ENCODE peak calls at places on chromosome 9, in four cellular contexts. K is upper lobe of right lung, F is SK-N-SH, P is heart left ventricle. B is an unnamed sample.
A peak's percentile ranks its signal among the peaks of the same experiment; 100 is the strongest.

GRCh38 chr9:132048191-132048590 is 31.5 kb downstream of the MED27 start:
- DNase-seq in K (no peak), F (no peak), P (no peak), B (no peak)

GRCh38 chr9:136292591-136293448 is 11.1 kb downstream of the CCDC187 start:
- DNase-seq in K (no peak), F (peak; percentile 67), P (no peak), B (no peak)

GRCh38 chr9:85224729-85225128 is 517.0 kb downstream of the AGTPBP1 start:
- DNase-seq in K (no peak), F (no peak), P (no peak), B (no peak)

GRCh38 chr9:127405344-127406125 is 8.6 kb downstream of the SLC2A8 start:
- DNase-seq in K (no peak), F (no peak), P (no peak), B (no peak)

GRCh38 chr9:116599342-116599884 is 87.7 kb upstream of the TRIM32 start:
- DNase-seq in K (no peak), F (peak; percentile 33), P (no peak), B (no peak)

GRCh38 chr9:35727676-35728040 is 4.3 kb downstream of the TLN1 start:
- DNase-seq in K (no peak), F (no peak), P (no peak), B (no peak)

GRCh38 chr9:33714989-33715388 is 80.4 kb upstream of the PRSS3 start:
- DNase-seq in K (no peak), F (no peak), P (no peak), B (no peak)

GRCh38 chr9:87682085-87682484 is 43.8 kb upstream of the CTSL start:
- DNase-seq in K (no peak), F (no peak), P (no peak), B (no peak)

GRCh38 chr9:18362901-18363685 is 110.9 kb upstream of the ADAMTSL1 start:
- DNase-seq in K (no peak), F (no peak), P (peak; percentile 35), B (peak; percentile 24)

GRCh38 chr9:20477940-20478620 is 144.2 kb downstream of the MLLT3 start:
- DNase-seq in K (no peak), F (no peak), P (no peak), B (no peak)

GRCh38 chr9:126521551-126521950 is 92.2 kb upstream of the LMX1B start:
- DNase-seq in K (no peak), F (no peak), P (no peak), B (no peak)

GRCh38 chr9:128593039-128593438 is 40.7 kb downstream of the SPTAN1 start:
- DNase-seq in K (no peak), F (no peak), P (no peak), B (no peak)

GRCh38 chr9:100492952-100493351 is 20.0 kb downstream of the TMEFF1 start:
- DNase-seq in K (no peak), F (no peak), P (no peak), B (no peak)

GRCh38 chr9:71929223-71929622 is 17.8 kb downstream of the C9orf85 start:
- DNase-seq in K (no peak), F (no peak), P (no peak), B (no peak)

GRCh38 chr9:19481471-19481870 is 72.7 kb downstream of the ACER2 start:
- DNase-seq in K (no peak), F (no peak), P (no peak), B (no peak)

GRCh38 chr9:93288891-93289883 is 105.2 kb downstream of the WNK2 start:
- DNase-seq in K (peak; percentile 61), F (peak; percentile 27), P (no peak), B (no peak)

GRCh38 chr9:116190997-116191396 is 37.4 kb downstream of the PAPPA start:
- DNase-seq in K (no peak), F (no peak), P (no peak), B (no peak)

GRCh38 chr9:71487046-71487445 is 281.3 kb downstream of the CEMIP2 start:
- DNase-seq in K (no peak), F (no peak), P (no peak), B (no peak)

GRCh38 chr9:98998441-98999151 is 54.9 kb downstream of the COL15A1 start:
- DNase-seq in K (peak; percentile 88), F (peak; percentile 87), P (peak; percentile 86), B (peak; percentile 82)

GRCh38 chr9:127451681-127452480 is 571 bp downstream of the LRSAM1 start:
- DNase-seq in K (peak; percentile 79), F (peak; percentile 81), P (peak; percentile 58), B (peak; percentile 68)

GRCh38 chr9:13088734-13089427 is 190.6 kb downstream of the MPDZ start:
- DNase-seq in K (no peak), F (peak; percentile 79), P (no peak), B (no peak)

GRCh38 chr9:112777914-112778313 is 27.4 kb downstream of the SNX30 start:
- DNase-seq in K (no peak), F (no peak), P (no peak), B (no peak)

GRCh38 chr9:111730937-111731567 is 63.7 kb downstream of the SHOC1 start:
- DNase-seq in K (no peak), F (no peak), P (no peak), B (no peak)

GRCh38 chr9:82152181-82152580 is 163.6 kb downstream of the SPATA31D1 start:
- DNase-seq in K (no peak), F (no peak), P (no peak), B (no peak)

DNA sequence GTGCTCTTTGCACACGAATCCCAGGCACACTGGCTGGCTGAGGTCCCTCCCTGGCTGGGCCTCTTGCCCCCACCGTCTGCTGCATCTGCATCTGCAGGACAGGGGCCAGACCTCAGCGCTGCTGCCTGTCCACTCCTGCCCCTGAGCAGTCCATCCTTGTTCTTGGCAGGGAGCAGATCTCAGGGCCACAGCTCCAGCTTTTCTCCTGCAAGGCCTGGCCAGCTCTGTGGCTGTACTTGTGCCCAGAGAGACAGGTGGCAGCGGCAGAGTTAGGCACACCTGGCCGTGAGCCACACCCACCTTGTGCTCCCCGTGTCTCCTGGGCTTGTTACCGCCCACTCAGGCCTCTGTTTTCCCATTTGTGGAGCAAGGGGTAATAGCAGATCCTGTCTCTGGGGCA is 13.9 kb downstream of the NEK6 start:
- DNase-seq in K (no peak), F (no peak), P (no peak), B (peak; percentile 73)
- H3K4me1 ChIP-seq in K (peaks cover 72% of the 10 kb centered on the region), F (peaks cover 37% of the 10 kb centered on the region), P (peaks cover 64% of the 10 kb centered on the region), B (peaks cover 29% of the 10 kb centered on the region)

GRCh38 chr9:104855837-104856236 is 72.1 kb downstream of the ABCA1 start:
- DNase-seq in K (no peak), F (no peak), P (no peak), B (no peak)
- H3K4me1 ChIP-seq in K (peaks cover 50% of the 10 kb centered on the region), F (no peaks in the 10 kb centered on the region), P (peaks cover 37% of the 10 kb centered on the region), B (no peaks in the 10 kb centered on the region)

GRCh38 chr9:133142657-133143592 is 20.8 kb downstream of the GBGT1 start:
- DNase-seq in K (no peak), F (no peak), P (no peak), B (peak; percentile 40)

GRCh38 chr9:133146746-133147411 is 16.8 kb downstream of the GBGT1 start:
- DNase-seq in K (no peak), F (no peak), P (no peak), B (no peak)

GRCh38 chr9:133143639-133144141 is 20.0 kb downstream of the GBGT1 start:
- DNase-seq in K (no peak), F (no peak), P (no peak), B (no peak)

GRCh38 chr9:133144142-133144886 is 19.4 kb downstream of the GBGT1 start:
- DNase-seq in K (peak; percentile 85), F (peak; percentile 90), P (peak; percentile 82), B (peak; percentile 91)

GRCh38 chr9:133144887-133145466 is 18.7 kb downstream of the GBGT1 start:
- DNase-seq in K (no peak), F (no peak), P (no peak), B (no peak)
- H3K4me1 ChIP-seq in K (peaks cover 46% of the 10 kb centered on the region), F (peaks cover 63% of the 10 kb centered on the region), P (peaks cover 83% of the 10 kb centered on the region), B (peaks cover 24% of the 10 kb centered on the region)

GRCh38 chr9:752201-752600 is 89.3 kb upstream of the DMRT1 start:
- DNase-seq in K (no peak), F (no peak), P (no peak), B (no peak)
- H3K4me1 ChIP-seq in K (peaks cover 40% of the 10 kb centered on the region), F (no peaks in the 10 kb centered on the region), P (peaks cover 54% of the 10 kb centered on the region), B (no peaks in the 10 kb centered on the region)

DNA sequence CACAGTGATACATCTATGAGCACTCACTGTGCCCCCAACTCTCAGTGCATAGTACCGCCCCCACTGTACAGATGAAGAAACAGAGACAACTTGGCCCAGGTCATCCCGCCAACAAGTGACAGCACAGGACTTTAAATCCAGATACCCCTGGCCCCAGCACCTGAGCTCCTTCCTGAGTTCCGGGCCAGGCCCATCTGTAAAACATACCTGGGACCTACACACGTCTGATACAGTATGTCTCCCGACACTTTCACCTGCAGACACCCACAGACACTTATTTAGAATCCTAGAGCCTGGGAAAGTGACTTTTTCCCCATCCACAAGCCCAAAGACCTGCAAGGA is 60.8 kb upstream of the SLC25A51 start:
- DNase-seq in K (no peak), F (no peak), P (no peak), B (no peak)
- H3K4me1 ChIP-seq in K (peaks cover 54% of the 10 kb centered on the region), F (peaks cover 40% of the 10 kb centered on the region), P (peaks cover 47% of the 10 kb centered on the region), B (peaks cover 31% of the 10 kb centered on the region)

DNA sequence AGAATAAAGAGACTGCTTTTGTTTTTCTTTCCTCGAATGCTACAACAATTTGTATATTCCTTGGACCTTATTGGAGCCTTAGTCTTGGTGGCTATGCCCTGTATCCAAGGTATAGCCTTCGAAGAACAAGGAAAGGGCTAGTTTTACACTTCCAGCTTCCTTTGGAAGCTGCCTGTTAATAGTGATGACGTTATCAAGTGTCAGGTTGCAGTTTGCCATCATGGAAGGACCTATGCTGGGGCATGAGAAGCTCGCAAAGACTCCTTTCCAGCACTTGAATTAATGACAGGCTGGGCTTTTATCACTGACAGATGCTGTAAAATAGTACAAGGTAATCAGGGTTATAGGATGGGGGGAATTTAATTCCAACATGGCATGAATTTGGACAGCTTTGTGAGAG is 157.9 kb downstream of the KDM4C start:
- DNase-seq in K (no peak), F (no peak), P (no peak), B (no peak)
- H3K4me1 ChIP-seq in K (no peaks in the 10 kb centered on the region), F (peaks cover 8% of the 10 kb centered on the region), P (no peaks in the 10 kb centered on the region), B (no peaks in the 10 kb centered on the region)

GRCh38 chr9:137303031-137303892 is 1.2 kb upstream of the NRARP start:
- DNase-seq in K (peak; percentile 66), F (peak; percentile 20), P (peak; percentile 23), B (peak; percentile 75)
- H3K4me1 ChIP-seq in K (peaks cover 62% of the 10 kb centered on the region), F (peaks cover 24% of the 10 kb centered on the region), P (peaks cover 63% of the 10 kb centered on the region), B (peaks cover 40% of the 10 kb centered on the region)

GRCh38 chr9:95924955-95925354 is 49.5 kb downstream of the ERCC6L2 start:
- DNase-seq in K (no peak), F (no peak), P (no peak), B (no peak)
- H3K4me1 ChIP-seq in K (no peaks in the 10 kb centered on the region), F (peaks cover 5% of the 10 kb centered on the region), P (no peaks in the 10 kb centered on the region), B (no peaks in the 10 kb centered on the region)